ENCODE peak calls at places on chromosomes 6 and 20, in six cellular contexts. One of them, this sample, is unnamed.

GRCh38 chr20:51700809-51701285 is 67.3 kb downstream of the ATP9A start:
- DNase-seq in astrocyte: no peak
- DNase-seq in MM.1S: peak; percentile 47
- DNase-seq in GM12878: no peak
- DNase-seq in IMR-90: peak; percentile 45
- DNase-seq in neural progenitor cell: peak; percentile 61
- DNase-seq in this sample: peak; percentile 86

GRCh38 chr20:3747471-3747870 is 15.0 kb downstream of the HSPA12B start:
- DNase-seq in MM.1S: no peak
- DNase-seq in GM12878: no peak
- DNase-seq in neural progenitor cell: no peak
- DNase-seq in IMR-90: no peak
- DNase-seq in astrocyte: no peak
- DNase-seq in this sample: peak; percentile 90

GRCh38 chr20:50690979-50691584 is at the start of gene RIPOR3:
- DNase-seq in IMR-90: no peak
- DNase-seq in GM12878: no peak
- DNase-seq in MM.1S: no peak
- DNase-seq in astrocyte: peak; percentile 12
- DNase-seq in neural progenitor cell: peak; percentile 59
- DNase-seq in this sample: no peak

GRCh38 chr20:60123096-60123495 is 164.9 kb downstream of the CDH26 start:
- DNase-seq in GM12878: no peak
- DNase-seq in neural progenitor cell: no peak
- DNase-seq in IMR-90: no peak
- DNase-seq in astrocyte: no peak
- DNase-seq in MM.1S: no peak
- DNase-seq in this sample: no peak

GRCh38 chr6:13814938-13815575 is 700 bp upstream of the MCUR1 start:
- DNase-seq in GM12878: no peak
- DNase-seq in IMR-90: no peak
- DNase-seq in astrocyte: no peak
- DNase-seq in neural progenitor cell: no peak
- DNase-seq in MM.1S: peak; percentile 57
- DNase-seq in this sample: peak; percentile 91

GRCh38 chr6:136579800-136580199 is 29.6 kb upstream of the MAP7 start:
- DNase-seq in astrocyte: no peak
- DNase-seq in neural progenitor cell: no peak
- DNase-seq in GM12878: no peak
- DNase-seq in MM.1S: no peak
- DNase-seq in IMR-90: peak; percentile 66
- DNase-seq in this sample: no peak

GRCh38 chr6:168671863-168672546 is 231.0 kb downstream of the SMOC2 start:
- DNase-seq in MM.1S: no peak
- DNase-seq in neural progenitor cell: no peak
- DNase-seq in IMR-90: no peak
- DNase-seq in astrocyte: no peak
- DNase-seq in GM12878: no peak
- DNase-seq in this sample: no peak

GRCh38 chr6:15359335-15359862 is 113.5 kb downstream of the JARID2 start:
- DNase-seq in MM.1S: no peak
- DNase-seq in astrocyte: peak; percentile 32
- DNase-seq in IMR-90: peak; percentile 78
- DNase-seq in GM12878: peak; percentile 71
- DNase-seq in neural progenitor cell: no peak
- DNase-seq in this sample: peak; percentile 34

GRCh38 chr6:149221774-149222070 is 95.8 kb upstream of the TAB2 start:
- DNase-seq in astrocyte: peak; percentile 91
- DNase-seq in IMR-90: peak; percentile 45
- DNase-seq in GM12878: no peak
- DNase-seq in MM.1S: no peak
- DNase-seq in neural progenitor cell: no peak
- DNase-seq in this sample: no peak

GRCh38 chr6:135222623-135223022 is 41.5 kb downstream of the MYB start:
- DNase-seq in neural progenitor cell: no peak
- DNase-seq in astrocyte: no peak
- DNase-seq in MM.1S: no peak
- DNase-seq in IMR-90: no peak
- DNase-seq in GM12878: no peak
- DNase-seq in this sample: no peak

GRCh38 chr6:139778688-139779087 is 404.2 kb upstream of the CITED2 start:
- DNase-seq in neural progenitor cell: peak; percentile 53
- DNase-seq in astrocyte: peak; percentile 54
- DNase-seq in MM.1S: no peak
- DNase-seq in IMR-90: peak; percentile 60
- DNase-seq in GM12878: no peak
- DNase-seq in this sample: peak; percentile 62

GRCh38 chr6:20119446-20119845 is 92.8 kb downstream of the MBOAT1 start:
- DNase-seq in IMR-90: no peak
- DNase-seq in astrocyte: no peak
- DNase-seq in neural progenitor cell: no peak
- DNase-seq in MM.1S: no peak
- DNase-seq in GM12878: no peak
- DNase-seq in this sample: no peak

GRCh38 chr20:19181552-19181951 is 30.9 kb upstream of the SLC24A3 start:
- DNase-seq in neural progenitor cell: no peak
- DNase-seq in astrocyte: no peak
- DNase-seq in IMR-90: no peak
- DNase-seq in MM.1S: no peak
- DNase-seq in GM12878: peak; percentile 24
- DNase-seq in this sample: no peak

GRCh38 chr6:39228992-39229767 is at the start of gene KCNK5:
- DNase-seq in IMR-90: peak; percentile 2
- DNase-seq in GM12878: no peak
- DNase-seq in astrocyte: peak; percentile 6
- DNase-seq in MM.1S: peak; percentile 59
- DNase-seq in neural progenitor cell: peak; percentile 94
- DNase-seq in this sample: peak; percentile 88

GRCh38 chr6:25014806-25015560 is 79.2 kb upstream of the RIPOR2 start:
- DNase-seq in neural progenitor cell: no peak
- DNase-seq in MM.1S: no peak
- DNase-seq in GM12878: no peak
- DNase-seq in astrocyte: peak; percentile 78
- DNase-seq in IMR-90: peak; percentile 78
- DNase-seq in this sample: no peak

GRCh38 chr20:63186528-63187316 is 29.2 kb downstream of the YTHDF1 start:
- DNase-seq in MM.1S: no peak
- DNase-seq in GM12878: no peak
- DNase-seq in IMR-90: no peak
- DNase-seq in astrocyte: peak; percentile 3
- DNase-seq in neural progenitor cell: no peak
- DNase-seq in this sample: peak; percentile 90

GRCh38 chr6:77034161-77034560 is 429.1 kb downstream of the HTR1B start:
- DNase-seq in GM12878: no peak
- DNase-seq in neural progenitor cell: peak; percentile 39
- DNase-seq in MM.1S: no peak
- DNase-seq in IMR-90: peak; percentile 96
- DNase-seq in astrocyte: peak; percentile 96
- DNase-seq in this sample: peak; percentile 74

GRCh38 chr20:1184260-1184637 is 532 bp downstream of the TMEM74B start:
- DNase-seq in IMR-90: no peak
- DNase-seq in neural progenitor cell: no peak
- DNase-seq in MM.1S: no peak
- DNase-seq in astrocyte: no peak
- DNase-seq in GM12878: no peak
- DNase-seq in this sample: no peak

GRCh38 chr6:124888581-124889371 is 73.5 kb upstream of the RNF217 start:
- DNase-seq in IMR-90: peak; percentile 3
- DNase-seq in MM.1S: no peak
- DNase-seq in GM12878: no peak
- DNase-seq in neural progenitor cell: no peak
- DNase-seq in astrocyte: no peak
- DNase-seq in this sample: peak; percentile 77
- H3K4me3 ChIP-seq in IMR-90: peak overlapping the region; percentile 11
- H3K4me3 ChIP-seq in MM.1S: no peak overlapping the region
- H3K4me3 ChIP-seq in GM12878: no peak overlapping the region
- H3K4me3 ChIP-seq in neural progenitor cell: no peak overlapping the region
- H3K4me3 ChIP-seq in astrocyte: peak overlapping the region; percentile 24
- H3K4me3 ChIP-seq in this sample: peak overlapping the region; percentile 56

GRCh38 chr6:108673153-108673552 is 112.4 kb downstream of the FOXO3 start:
- DNase-seq in MM.1S: peak; percentile 98
- DNase-seq in GM12878: no peak
- DNase-seq in astrocyte: no peak
- DNase-seq in neural progenitor cell: no peak
- DNase-seq in IMR-90: no peak
- DNase-seq in this sample: no peak

GRCh38 chr6:108671175-108671574 is 110.5 kb downstream of the FOXO3 start:
- DNase-seq in IMR-90: no peak
- DNase-seq in neural progenitor cell: no peak
- DNase-seq in MM.1S: peak; percentile 46
- DNase-seq in GM12878: no peak
- DNase-seq in astrocyte: no peak
- DNase-seq in this sample: no peak

GRCh38 chr6:108671790-108672189 is 111.1 kb downstream of the FOXO3 start:
- DNase-seq in astrocyte: no peak
- DNase-seq in MM.1S: no peak
- DNase-seq in GM12878: no peak
- DNase-seq in IMR-90: no peak
- DNase-seq in neural progenitor cell: no peak
- DNase-seq in this sample: no peak

GRCh38 chr6:108675226-108676160 is 114.8 kb downstream of the FOXO3 start:
- DNase-seq in GM12878: no peak
- DNase-seq in MM.1S: no peak
- DNase-seq in neural progenitor cell: no peak
- DNase-seq in IMR-90: no peak
- DNase-seq in astrocyte: no peak
- DNase-seq in this sample: no peak

DNA sequence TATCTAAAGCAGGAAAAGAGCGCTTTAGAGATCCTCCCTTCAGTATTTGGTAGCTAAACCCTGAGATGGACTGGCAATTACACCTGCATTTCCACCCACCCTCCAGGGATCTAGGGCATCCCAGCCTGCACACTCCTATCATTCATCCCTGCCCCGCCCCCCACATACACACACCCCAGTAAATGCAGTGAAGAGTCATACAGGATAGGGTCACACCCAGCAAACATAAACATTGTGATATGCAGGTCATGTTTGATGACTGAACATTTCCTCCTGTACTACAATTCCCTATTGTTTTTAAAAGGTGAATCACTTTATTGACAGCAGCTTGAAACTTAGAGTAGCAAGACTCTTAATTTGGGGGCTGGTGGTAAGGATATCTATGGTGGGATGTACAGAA is 112.9 kb downstream of the FOXO3 start:
- DNase-seq in IMR-90: peak; percentile 29
- DNase-seq in astrocyte: no peak
- DNase-seq in GM12878: no peak
- DNase-seq in neural progenitor cell: no peak
- DNase-seq in MM.1S: no peak
- DNase-seq in this sample: no peak
- H3K27ac ChIP-seq in IMR-90: no peak overlapping the region
- H3K27ac ChIP-seq in astrocyte: no peak overlapping the region
- H3K27ac ChIP-seq in GM12878: no peak overlapping the region
- H3K27ac ChIP-seq in neural progenitor cell: no peak overlapping the region
- H3K27ac ChIP-seq in MM.1S: peak overlapping the region; percentile 99
- H3K27ac ChIP-seq in this sample: no peak overlapping the region

GRCh38 chr6:157466340-157466643 is 85.3 kb downstream of the ZDHHC14 start:
- DNase-seq in neural progenitor cell: no peak
- DNase-seq in GM12878: no peak
- DNase-seq in IMR-90: no peak
- DNase-seq in astrocyte: no peak
- DNase-seq in MM.1S: no peak
- DNase-seq in this sample: no peak

GRCh38 chr6:157462956-157463742 is 82.2 kb downstream of the ZDHHC14 start:
- DNase-seq in GM12878: no peak
- DNase-seq in MM.1S: no peak
- DNase-seq in astrocyte: no peak
- DNase-seq in IMR-90: no peak
- DNase-seq in neural progenitor cell: no peak
- DNase-seq in this sample: no peak

GRCh38 chr6:157468054-157468453 is 87.1 kb downstream of the ZDHHC14 start:
- DNase-seq in neural progenitor cell: no peak
- DNase-seq in astrocyte: no peak
- DNase-seq in GM12878: no peak
- DNase-seq in MM.1S: no peak
- DNase-seq in IMR-90: no peak
- DNase-seq in this sample: no peak

GRCh38 chr6:157461000-157461915 is 80.3 kb downstream of the ZDHHC14 start:
- DNase-seq in IMR-90: peak; percentile 85
- DNase-seq in astrocyte: peak; percentile 60
- DNase-seq in MM.1S: no peak
- DNase-seq in neural progenitor cell: peak; percentile 41
- DNase-seq in GM12878: peak; percentile 92
- DNase-seq in this sample: peak; percentile 80

GRCh38 chr6:157464653-157465535 is 83.9 kb downstream of the ZDHHC14 start:
- DNase-seq in MM.1S: no peak
- DNase-seq in IMR-90: no peak
- DNase-seq in GM12878: peak; percentile 93
- DNase-seq in astrocyte: no peak
- DNase-seq in neural progenitor cell: peak; percentile 36
- DNase-seq in this sample: peak; percentile 63
- H3K4me2 ChIP-seq in MM.1S: no peak overlapping the region
- H3K4me2 ChIP-seq in IMR-90: no peak overlapping the region
- H3K4me2 ChIP-seq in GM12878: peak overlapping the region; percentile 54
- H3K4me2 ChIP-seq in astrocyte: no peak overlapping the region
- H3K4me2 ChIP-seq in neural progenitor cell: no peak overlapping the region
- H3K4me2 ChIP-seq in this sample: peak overlapping the region; percentile 69

GRCh38 chr6:46628976-46629375 is 23.6 kb downstream of the CYP39A1 start:
- DNase-seq in IMR-90: no peak
- DNase-seq in neural progenitor cell: no peak
- DNase-seq in MM.1S: no peak
- DNase-seq in GM12878: no peak
- DNase-seq in astrocyte: no peak
- DNase-seq in this sample: no peak

GRCh38 chr6:46628498-46628897 is 24.1 kb downstream of the CYP39A1 start:
- DNase-seq in IMR-90: no peak
- DNase-seq in astrocyte: no peak
- DNase-seq in neural progenitor cell: no peak
- DNase-seq in GM12878: no peak
- DNase-seq in MM.1S: no peak
- DNase-seq in this sample: no peak

GRCh38 chr6:46629698-46630097 is 22.9 kb downstream of the CYP39A1 start:
- DNase-seq in GM12878: no peak
- DNase-seq in neural progenitor cell: no peak
- DNase-seq in MM.1S: no peak
- DNase-seq in IMR-90: no peak
- DNase-seq in astrocyte: no peak
- DNase-seq in this sample: no peak

GRCh38 chr6:46626976-46627375 is 25.6 kb downstream of the CYP39A1 start:
- DNase-seq in GM12878: no peak
- DNase-seq in neural progenitor cell: no peak
- DNase-seq in astrocyte: no peak
- DNase-seq in MM.1S: no peak
- DNase-seq in IMR-90: no peak
- DNase-seq in this sample: no peak

DNA sequence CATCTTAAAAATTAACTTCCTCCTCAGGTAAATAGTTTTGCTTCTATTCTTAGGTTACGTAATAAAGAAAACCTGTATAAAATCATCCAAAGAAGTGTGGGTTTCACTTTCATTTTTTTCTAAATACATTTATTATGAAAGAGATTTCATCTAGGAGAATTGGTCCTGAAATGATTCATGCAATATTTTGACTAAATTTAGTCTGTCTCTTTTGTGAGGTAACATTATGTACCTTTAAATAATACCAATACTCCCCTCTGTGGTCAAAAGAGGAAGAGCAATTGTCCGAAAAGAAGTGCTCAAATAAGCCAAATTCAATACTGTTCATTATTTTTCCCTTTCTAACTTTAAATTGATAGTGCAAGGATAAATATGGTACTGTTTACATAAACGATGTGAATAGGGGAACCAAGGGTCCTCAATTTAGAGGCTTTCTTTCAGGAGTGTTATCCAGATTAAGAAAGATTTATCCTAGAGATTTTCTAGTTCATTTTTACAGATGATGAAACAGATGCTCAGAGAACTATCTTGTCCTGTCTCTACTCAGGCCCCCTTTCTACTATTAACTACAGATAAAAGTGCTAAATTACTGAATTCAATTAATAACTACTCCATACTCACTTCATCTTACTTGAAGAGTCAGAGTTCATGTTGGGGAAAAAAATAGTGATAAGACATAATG is 26.2 kb downstream of the CYP39A1 start:
- DNase-seq in MM.1S: peak; percentile 50
- DNase-seq in astrocyte: no peak
- DNase-seq in IMR-90: peak; percentile 21
- DNase-seq in neural progenitor cell: peak; percentile 13
- DNase-seq in GM12878: peak; percentile 7
- DNase-seq in this sample: no peak
- H3K4me3 ChIP-seq in MM.1S: no peak overlapping the region
- H3K4me3 ChIP-seq in astrocyte: no peak overlapping the region
- H3K4me3 ChIP-seq in IMR-90: no peak overlapping the region
- H3K4me3 ChIP-seq in neural progenitor cell: no peak overlapping the region
- H3K4me3 ChIP-seq in GM12878: no peak overlapping the region
- H3K4me3 ChIP-seq in this sample: no peak overlapping the region

This sample was measured in osteoblast.